ENCODE peak calls at places on chromosomes 4 and X, in six cellular contexts. A, S, F, H, O and N are unnamed samples.

GRCh38 chr4:95209942-95210341 is 338.8 kb downstream of the UNC5C start:
- DNase-seq in A (no peak), S (no peak), F (no peak), H (no peak), O (no peak), N (no peak)

GRCh38 chr4:153067376-153067775 is 131.3 kb downstream of the FHDC1 start:
- DNase-seq in A (peak; percentile 22), S (no peak), F (peak; percentile 62), H (peak; percentile 57), O (no peak), N (peak; percentile 4)

GRCh38 chrX:37975421-37975820 is 30.9 kb upstream of the SYTL5 start:
- DNase-seq in A (no peak), S (no peak), F (no peak), H (peak; percentile 7), O (no peak), N (no peak)

GRCh38 chr4:89026542-89026941 is 30.4 kb downstream of the FAM13A start:
- DNase-seq in A (no peak), S (no peak), F (no peak), H (no peak), O (no peak), N (no peak)

GRCh38 chr4:48102303-48102702 is 31.7 kb downstream of the TXK start:
- DNase-seq in A (no peak), S (no peak), F (no peak), H (no peak), O (no peak), N (no peak)

GRCh38 chr4:15231265-15232091 is 196.4 kb upstream of the C1QTNF7 start:
- DNase-seq in A (peak; percentile 91), S (no peak), F (peak; percentile 88), H (peak; percentile 73), O (no peak), N (no peak)

GRCh38 chr4:118018381-118018780 is 15.9 kb upstream of the NDST3 start:
- DNase-seq in A (no peak), S (no peak), F (no peak), H (no peak), O (no peak), N (no peak)

GRCh38 chr4:76706581-76706980 is 191.4 kb downstream of the SOWAHB start:
- DNase-seq in A (no peak), S (no peak), F (no peak), H (no peak), O (no peak), N (no peak)

GRCh38 chrX:41176263-41176662 is 91.0 kb downstream of the USP9X start:
- DNase-seq in A (no peak), S (no peak), F (no peak), H (no peak), O (no peak), N (no peak)

GRCh38 chr4:145333786-145334185 is 147.9 kb upstream of the SMAD1 start:
- DNase-seq in A (no peak), S (no peak), F (no peak), H (no peak), O (no peak), N (no peak)

GRCh38 chrX:72713130-72713529 is 976 bp downstream of the PHKA1 start:
- DNase-seq in A (peak; percentile 5), S (no peak), F (no peak), H (no peak), O (no peak), N (no peak)
- H3K4me3 ChIP-seq in A (peak overlapping the region; percentile 49), S (no peak overlapping the region), F (peak overlapping the region; percentile 84), H (peak overlapping the region; percentile 70), O (peak overlapping the region; percentile 47), N (no peak overlapping the region)

DNA sequence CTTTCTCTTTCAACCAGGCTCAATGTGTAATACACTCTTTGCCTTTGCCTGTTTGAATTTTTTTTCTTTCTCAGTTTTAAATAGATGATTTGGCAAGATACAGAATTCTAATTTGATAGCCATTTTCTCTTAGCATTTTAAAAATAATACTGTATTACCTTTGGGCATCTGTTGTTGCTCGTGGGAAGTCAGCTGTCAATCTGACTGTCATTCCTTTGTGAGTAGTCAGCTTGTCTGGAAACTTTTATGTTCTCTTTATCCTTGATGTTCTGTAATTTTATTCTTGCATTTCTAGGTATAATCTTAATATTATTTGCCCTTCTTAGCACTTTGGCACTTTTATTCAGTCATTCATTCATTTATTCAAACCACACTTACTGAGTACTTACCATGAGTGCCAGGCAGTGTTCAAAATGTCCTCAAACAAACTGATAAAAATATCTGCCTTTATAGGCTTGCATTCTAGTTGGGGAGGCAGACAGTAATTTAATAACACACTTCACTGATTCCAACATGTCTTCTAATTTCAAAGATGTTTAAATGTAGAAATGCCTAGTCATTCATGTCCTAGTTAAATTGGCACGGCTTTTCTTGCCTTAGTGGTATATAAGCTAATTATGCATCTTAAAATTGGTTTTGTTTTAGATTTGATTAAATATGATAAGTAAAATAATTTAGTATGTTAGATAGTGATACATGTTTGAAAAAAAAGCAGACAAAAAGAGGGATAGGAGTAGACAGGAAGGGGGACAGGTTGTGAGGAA is 3.8 kb downstream of the USP38 start:
- DNase-seq in A (peak; percentile 20), S (no peak), F (peak; percentile 6), H (no peak), O (no peak), N (no peak)
- H3K4me3 ChIP-seq in A (peak overlapping the region; percentile 10), S (peak overlapping the region; percentile 74), F (peak overlapping the region; percentile 87), H (peak overlapping the region; percentile 88), O (no peak overlapping the region), N (peak overlapping the region; percentile 44)

GRCh38 chr4:110637408-110638131 is 14.7 kb upstream of the PITX2 start:
- DNase-seq in A (no peak), S (no peak), F (peak; percentile 27), H (no peak), O (no peak), N (no peak)
- H3K4me3 ChIP-seq in A (no peak overlapping the region), S (no peak overlapping the region), F (peak overlapping the region; percentile 88), H (no peak overlapping the region), O (peak overlapping the region; percentile 18), N (peak overlapping the region; percentile 76)

DNA sequence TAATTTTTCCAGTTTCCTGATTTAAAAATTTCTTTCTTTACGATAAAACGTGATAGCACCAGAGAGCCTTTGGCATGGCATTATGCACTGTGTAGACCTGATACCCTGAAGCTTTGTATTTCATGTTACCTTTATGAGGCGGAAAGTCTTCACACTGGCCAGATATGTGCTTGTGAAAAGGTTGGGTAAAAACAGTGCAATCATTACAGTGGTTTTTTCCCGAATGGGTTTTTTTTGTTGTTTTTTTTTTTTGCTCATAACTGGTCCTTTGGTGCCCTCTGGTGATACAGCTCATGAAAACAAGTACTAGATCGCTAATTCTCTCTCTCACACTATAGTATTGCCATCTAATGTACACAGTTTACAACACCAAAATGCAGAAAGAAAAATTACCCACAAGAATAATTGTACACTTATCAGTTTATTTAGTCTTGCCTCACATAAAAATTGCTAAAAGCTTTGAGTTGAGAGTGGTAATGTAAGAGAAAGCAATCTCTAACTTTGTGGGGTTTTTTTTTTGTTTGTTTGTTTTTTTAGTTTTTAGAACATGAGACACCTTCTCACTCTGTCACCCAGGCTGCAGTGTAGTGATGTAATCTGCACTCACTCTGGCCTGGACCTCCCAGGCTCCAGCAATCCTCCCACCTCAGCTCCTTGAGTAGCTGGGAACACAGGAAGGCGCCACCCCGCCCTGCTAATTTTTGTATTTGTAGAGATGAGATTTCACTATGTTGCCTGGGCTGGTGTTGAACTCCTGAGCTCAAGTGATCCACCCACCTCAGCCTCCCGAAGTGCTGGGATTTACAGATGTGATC is 21.3 kb downstream of the SPCS3 start:
- DNase-seq in A (peak; percentile 69), S (peak; percentile 30), F (peak; percentile 72), H (peak; percentile 33), O (no peak), N (no peak)
- H3K4me3 ChIP-seq in A (no peak overlapping the region), S (no peak overlapping the region), F (peak overlapping the region; percentile 34), H (no peak overlapping the region), O (no peak overlapping the region), N (no peak overlapping the region)

GRCh38 chr4:81688085-81688484 is 216.4 kb upstream of the RASGEF1B start:
- DNase-seq in A (no peak), S (no peak), F (peak; percentile 28), H (no peak), O (no peak), N (no peak)
- H3K4me3 ChIP-seq in A (no peak overlapping the region), S (no peak overlapping the region), F (no peak overlapping the region), H (no peak overlapping the region), O (no peak overlapping the region), N (no peak overlapping the region)

DNA sequence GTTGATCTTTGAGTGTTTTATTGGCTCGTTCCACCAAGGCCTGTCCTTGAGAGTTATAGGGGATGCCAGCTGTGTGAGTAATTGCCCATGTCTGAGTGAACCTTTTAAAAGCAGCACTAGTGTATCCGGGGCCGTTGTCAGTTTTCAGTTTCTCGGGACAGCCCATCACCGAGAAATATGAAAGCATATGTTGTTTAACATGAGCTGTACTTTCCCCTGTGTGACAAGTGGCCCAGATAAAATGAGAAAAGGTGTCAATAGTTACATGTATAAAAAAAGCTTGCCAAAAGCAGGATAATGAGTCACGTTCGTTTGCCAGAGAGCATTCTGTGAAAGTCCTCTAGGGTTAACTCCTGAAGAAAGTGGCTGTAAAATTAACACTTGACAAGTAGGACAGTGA is 48.6 kb upstream of the RASSF6 start:
- DNase-seq in A (peak; percentile 37), S (no peak), F (peak; percentile 61), H (peak; percentile 62), O (no peak), N (no peak)
- H3K4me3 ChIP-seq in A (no peak overlapping the region), S (no peak overlapping the region), F (peak overlapping the region; percentile 57), H (no peak overlapping the region), O (no peak overlapping the region), N (no peak overlapping the region)

DNA sequence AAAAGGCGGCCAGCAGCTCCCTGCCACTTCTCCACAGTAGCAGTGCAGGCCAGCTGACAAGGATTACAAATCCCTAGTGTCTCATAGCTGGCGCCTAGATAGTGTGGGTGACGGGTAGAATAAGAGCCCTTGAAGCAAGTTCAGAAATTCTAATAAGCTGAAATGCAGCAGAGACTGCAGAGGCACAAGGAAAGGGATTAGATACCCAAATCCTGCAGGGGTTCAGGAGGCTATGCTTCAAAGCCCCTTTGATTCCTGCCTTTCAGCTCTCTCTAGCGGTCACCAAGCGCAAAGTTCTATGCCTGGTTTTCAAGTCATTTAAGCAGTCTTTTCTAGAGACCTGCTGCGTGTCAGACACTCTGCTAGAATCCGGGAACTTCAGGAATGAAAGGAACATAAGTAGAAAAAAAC is 79.2 kb downstream of the RLIM start:
- DNase-seq in A (peak; percentile 67), S (no peak), F (peak; percentile 65), H (peak; percentile 63), O (no peak), N (no peak)
- H3K4me3 ChIP-seq in A (peak overlapping the region; percentile 39), S (peak overlapping the region; percentile 55), F (peak overlapping the region; percentile 68), H (peak overlapping the region; percentile 51), O (peak overlapping the region; percentile 30), N (peak overlapping the region; percentile 49)

DNA sequence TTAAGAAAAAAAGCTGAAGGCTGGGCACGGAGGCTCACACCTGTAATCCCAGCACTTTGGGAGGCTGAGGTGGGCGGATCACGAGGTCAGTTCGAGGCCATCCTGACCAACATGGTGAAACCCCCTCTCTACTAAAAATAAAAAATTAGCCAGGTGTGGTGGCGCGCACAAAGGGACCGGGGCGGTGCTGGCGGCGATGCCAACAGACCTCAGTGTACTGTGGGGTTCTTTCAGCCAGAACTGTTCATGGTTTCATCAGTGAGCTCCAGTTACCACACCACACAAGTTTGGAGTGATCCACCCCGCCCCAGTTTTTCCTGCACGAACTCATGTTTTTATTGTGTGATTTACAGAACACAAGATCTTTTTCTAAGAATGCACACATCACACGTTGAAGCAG is 21.2 kb upstream of the IRAK1 start:
- DNase-seq in A (no peak), S (no peak), F (no peak), H (no peak), O (no peak), N (no peak)
- H3K4me3 ChIP-seq in A (no peak overlapping the region), S (no peak overlapping the region), F (no peak overlapping the region), H (no peak overlapping the region), O (no peak overlapping the region), N (no peak overlapping the region)